ENCODE peak calls at places on chromosomes 16 and 17, in five cellular contexts. D is colonic mucosa, W is gastrocnemius medialis, N is SJCRH30, R is left lung. H is an unnamed sample.

GRCh38 chr16:50446861-50447260 is 78.1 kb upstream of the BRD7 start:
- DNase-seq in D (no peak), W (no peak), N (no peak), R (no peak), H (no peak)

GRCh38 chr16:22317625-22318024 is 20.4 kb downstream of the POLR3E start:
- DNase-seq in D (no peak), W (peak; percentile 61), N (no peak), R (no peak), H (no peak)

GRCh38 chr17:61294777-61295176 is 104.9 kb upstream of the TBX2 start:
- DNase-seq in D (no peak), W (no peak), N (peak; percentile 70), R (no peak), H (no peak)

GRCh38 chr17:40177275-40177874 is at the start of gene RAPGEFL1:
- DNase-seq in D (peak; percentile 93), W (peak; percentile 42), N (no peak), R (peak; percentile 95), H (peak; percentile 35)

GRCh38 chr17:2138768-2139167 is 83.9 kb downstream of the HIC1 start:
- DNase-seq in D (peak; percentile 56), W (peak; percentile 46), N (peak; percentile 66), R (no peak), H (no peak)

GRCh38 chr16:1293921-1294656 is 15.3 kb upstream of the UBE2I start:
- DNase-seq in D (no peak), W (no peak), N (no peak), R (no peak), H (no peak)

GRCh38 chr16:68319185-68319908 is 8.5 kb downstream of the PRMT7 start:
- DNase-seq in D (no peak), W (no peak), N (no peak), R (no peak), H (no peak)

GRCh38 chr17:11296994-11297393 is 56.0 kb downstream of the SHISA6 start:
- DNase-seq in D (no peak), W (no peak), N (peak; percentile 21), R (no peak), H (no peak)

GRCh38 chr17:8012045-8012580 is 9.7 kb downstream of the GUCY2D start:
- DNase-seq in D (no peak), W (no peak), N (no peak), R (no peak), H (no peak)

GRCh38 chr17:63024201-63024600 is 58.2 kb downstream of the TANC2 start:
- DNase-seq in D (no peak), W (no peak), N (no peak), R (no peak), H (no peak)

GRCh38 chr17:68085751-68086445 is 50.4 kb downstream of the KPNA2 start:
- DNase-seq in D (peak; percentile 71), W (no peak), N (no peak), R (no peak), H (no peak)

GRCh38 chr17:72556944-72557826 is 436.4 kb downstream of the SOX9 start:
- DNase-seq in D (peak; percentile 77), W (peak; percentile 14), N (peak; percentile 89), R (no peak), H (no peak)

GRCh38 chr17:80498242-80498919 is 22.0 kb upstream of the NPTX1 start:
- DNase-seq in D (peak; percentile 21), W (peak; percentile 27), N (peak; percentile 75), R (peak; percentile 64), H (no peak)

GRCh38 chr17:45908935-45909334 is 14.6 kb downstream of the MAPT start:
- DNase-seq in D (no peak), W (peak; percentile 53), N (no peak), R (no peak), H (no peak)

GRCh38 chr17:6455321-6455705 is 11.1 kb downstream of the PIMREG start:
- DNase-seq in D (peak; percentile 71), W (no peak), N (no peak), R (no peak), H (no peak)

GRCh38 chr17:42541041-42541833 is 5.2 kb downstream of the NAGLU start:
- DNase-seq in D (peak; percentile 75), W (no peak), N (no peak), R (no peak), H (no peak)

GRCh38 chr16:1262846-1263221 is 7.0 kb downstream of the TPSD1 start:
- DNase-seq in D (no peak), W (no peak), N (no peak), R (no peak), H (no peak)

DNA sequence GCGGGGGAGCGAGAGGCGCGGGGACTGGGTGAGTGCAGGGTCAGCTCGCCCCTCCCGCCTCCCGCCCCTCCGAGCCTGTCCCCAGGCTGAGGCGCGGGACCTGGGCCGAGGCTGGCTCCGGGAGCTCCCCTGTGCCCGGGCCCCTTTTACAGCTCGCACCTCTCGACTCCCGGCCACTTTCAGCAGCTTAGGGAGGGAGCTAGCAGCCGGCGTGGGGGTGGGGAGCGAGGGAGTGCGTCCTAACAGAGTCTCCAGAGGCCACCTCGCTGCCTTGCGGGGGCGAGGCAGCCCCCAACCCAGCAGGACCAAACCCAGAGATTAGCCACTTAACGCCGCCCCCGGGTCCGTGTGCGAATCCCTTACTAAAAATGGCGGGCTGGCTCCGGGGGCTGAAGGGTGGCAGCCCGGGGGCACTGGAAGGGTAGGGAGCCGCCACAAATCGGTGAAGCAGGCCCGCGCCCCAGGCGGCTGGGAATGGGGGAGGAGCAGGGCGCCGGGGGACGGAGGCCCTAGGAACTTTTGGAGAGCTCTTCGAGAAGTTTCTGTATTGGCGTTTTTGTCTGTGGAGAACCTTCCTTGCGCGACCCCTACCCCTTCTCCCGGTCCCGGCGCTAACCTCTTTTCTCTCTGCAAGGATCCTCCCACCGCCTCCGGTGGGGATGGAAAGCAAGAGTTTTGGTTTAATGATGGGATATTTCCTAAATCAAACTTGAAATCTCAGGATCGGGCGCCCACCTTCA is 601 bp upstream of the IRX3 start:
- DNase-seq in D (no peak), W (no peak), N (no peak), R (peak; percentile 79), H (no peak)
- H3K27ac ChIP-seq in D (no peak overlapping the region), W (peak overlapping the region; percentile 35), N (peak overlapping the region; percentile 91), R (peak overlapping the region; percentile 83), H (no peak overlapping the region)

GRCh38 chr17:13293421-13293820 is 275.6 kb upstream of the ELAC2 start:
- DNase-seq in D (no peak), W (no peak), N (no peak), R (no peak), H (no peak)

GRCh38 chr17:13283606-13284005 is 265.8 kb upstream of the ELAC2 start:
- DNase-seq in D (no peak), W (no peak), N (peak; percentile 38), R (no peak), H (no peak)

GRCh38 chr17:13287226-13287625 is 269.4 kb upstream of the ELAC2 start:
- DNase-seq in D (no peak), W (no peak), N (no peak), R (no peak), H (no peak)

DNA sequence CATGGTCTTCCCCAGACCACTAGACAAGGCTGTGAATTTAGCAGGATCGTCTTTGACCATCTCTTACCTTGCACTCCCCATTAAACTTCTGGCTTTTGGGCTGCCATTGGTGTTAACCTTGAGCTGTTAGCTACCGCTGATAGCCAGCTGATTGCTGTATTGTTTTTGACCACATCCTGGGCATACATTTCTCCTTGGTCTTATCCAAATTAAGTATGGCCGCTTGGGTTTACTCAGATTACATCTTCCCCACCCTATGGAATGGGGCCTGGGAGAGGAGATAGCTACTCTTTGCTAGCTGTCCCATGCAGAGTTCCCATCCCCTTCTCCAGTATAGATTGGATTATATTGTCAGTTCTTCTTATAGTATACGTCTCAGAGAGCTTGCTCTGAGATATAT is 270.4 kb upstream of the ELAC2 start:
- DNase-seq in D (no peak), W (no peak), N (no peak), R (no peak), H (no peak)
- H3K27ac ChIP-seq in D (no peak overlapping the region), W (no peak overlapping the region), N (no peak overlapping the region), R (no peak overlapping the region), H (no peak overlapping the region)

DNA sequence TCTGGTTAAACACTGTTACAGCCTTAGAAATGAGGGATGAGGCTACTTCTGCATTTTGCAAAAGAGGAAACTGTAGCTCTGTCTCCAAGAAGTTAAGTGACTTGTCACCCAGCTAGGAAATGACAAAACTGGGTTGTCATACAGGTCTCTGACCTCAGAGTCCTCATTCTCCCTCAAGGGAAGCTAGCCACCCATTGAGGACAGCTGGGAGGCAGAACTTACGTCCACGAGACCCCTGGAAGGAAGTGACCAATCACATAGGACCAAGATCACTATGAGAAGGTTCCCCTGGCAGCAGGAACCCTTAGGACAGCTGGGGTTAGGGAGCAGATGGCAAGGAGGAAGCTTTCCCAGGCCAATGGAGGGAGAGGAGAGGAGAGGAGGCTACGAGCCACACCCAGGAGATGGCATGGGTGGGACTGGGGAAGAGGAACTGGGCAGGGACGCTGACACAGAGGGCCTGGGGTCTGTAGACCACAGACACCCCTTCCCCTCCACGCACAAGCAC is 11.2 kb downstream of the METTL22 start:
- DNase-seq in D (peak; percentile 19), W (peak; percentile 34), N (no peak), R (no peak), H (no peak)
- H3K27ac ChIP-seq in D (peak overlapping the region; percentile 6), W (peak overlapping the region; percentile 14), N (no peak overlapping the region), R (peak overlapping the region; percentile 70), H (peak overlapping the region; percentile 45)

GRCh38 chr16:85090166-85090565 is 22.1 kb downstream of the CIBAR2 start:
- DNase-seq in D (no peak), W (no peak), N (no peak), R (peak; percentile 62), H (no peak)
- H3K27ac ChIP-seq in D (no peak overlapping the region), W (no peak overlapping the region), N (no peak overlapping the region), R (no peak overlapping the region), H (no peak overlapping the region)

H was measured in thoracic aorta.